ENCODE peak calls at places on chromosomes 13 and 19, in four cellular contexts. One of them, this sample, is unnamed. For H3K4me1, the result is how much of the 10 kb centered on the place peaks cover.

GRCh38 chr19:17915940-17916593 is 16.7 kb upstream of the CCDC124 start:
- DNase-seq in tibial nerve: no peak
- DNase-seq in ovary: no peak
- DNase-seq in A549: peak
- DNase-seq in this sample: no peak

GRCh38 chr19:57747472-57747807 is 825 bp downstream of the ZNF776 start:
- DNase-seq in ovary: no peak
- DNase-seq in A549: no peak
- DNase-seq in tibial nerve: no peak
- DNase-seq in this sample: no peak

GRCh38 chr19:6039541-6040225 is 61.7 kb upstream of the RANBP3 start:
- DNase-seq in ovary: no peak
- DNase-seq in tibial nerve: no peak
- DNase-seq in A549: no peak
- DNase-seq in this sample: no peak

GRCh38 chr19:58001895-58002369 is 688 bp downstream of the ZNF606 start:
- DNase-seq in A549: no peak
- DNase-seq in tibial nerve: no peak
- DNase-seq in ovary: no peak
- DNase-seq in this sample: no peak

GRCh38 chr13:100131863-100132574 is 43.1 kb downstream of the PCCA start:
- DNase-seq in A549: peak
- DNase-seq in tibial nerve: no peak
- DNase-seq in ovary: no peak
- DNase-seq in this sample: no peak

GRCh38 chr19:55156202-55157063 is 1.1 kb downstream of the TNNI3 start:
- DNase-seq in A549: peak
- DNase-seq in tibial nerve: no peak
- DNase-seq in ovary: no peak
- DNase-seq in this sample: no peak

GRCh38 chr19:15075801-15076200 is 6.2 kb upstream of the OR1I1 start:
- DNase-seq in ovary: no peak
- DNase-seq in A549: no peak
- DNase-seq in tibial nerve: no peak
- DNase-seq in this sample: no peak

GRCh38 chr19:17541184-17541759 is 14.2 kb upstream of the COLGALT1 start:
- DNase-seq in tibial nerve: no peak
- DNase-seq in A549: no peak
- DNase-seq in ovary: no peak
- DNase-seq in this sample: no peak

GRCh38 chr13:114101831-114102520 is 30.4 kb downstream of the RASA3 start:
- DNase-seq in tibial nerve: no peak
- DNase-seq in A549: no peak
- DNase-seq in ovary: peak
- DNase-seq in this sample: peak

GRCh38 chr19:18450934-18451836 is 13.3 kb upstream of the ISYNA1 start:
- DNase-seq in A549: no peak
- DNase-seq in tibial nerve: peak
- DNase-seq in ovary: peak
- DNase-seq in this sample: peak

GRCh38 chr13:26362261-26362660 is 108.3 kb downstream of the CDK8 start:
- DNase-seq in ovary: no peak
- DNase-seq in A549: no peak
- DNase-seq in tibial nerve: no peak
- DNase-seq in this sample: no peak

GRCh38 chr13:60431108-60431700 is 34.2 kb downstream of the TDRD3 start:
- DNase-seq in tibial nerve: peak
- DNase-seq in ovary: no peak
- DNase-seq in A549: peak
- DNase-seq in this sample: no peak

GRCh38 chr13:65133094-65133493 is 2097.0 kb downstream of the PCDH9 start:
- DNase-seq in A549: no peak
- DNase-seq in tibial nerve: no peak
- DNase-seq in ovary: no peak
- DNase-seq in this sample: no peak

GRCh38 chr19:56217039-56217949 is 15.2 kb downstream of the ZSCAN5C start:
- DNase-seq in tibial nerve: no peak
- DNase-seq in ovary: no peak
- DNase-seq in A549: no peak
- DNase-seq in this sample: no peak

GRCh38 chr13:99231726-99232125 is 26.5 kb downstream of the GPR18 start:
- DNase-seq in ovary: no peak
- DNase-seq in A549: no peak
- DNase-seq in tibial nerve: no peak
- DNase-seq in this sample: no peak

GRCh38 chr19:56966225-56966696 is 125.7 kb upstream of the PEG3 start:
- DNase-seq in tibial nerve: no peak
- DNase-seq in A549: no peak
- DNase-seq in ovary: peak
- DNase-seq in this sample: no peak

GRCh38 chr19:12783226-12783848 is 7.9 kb upstream of the JUNB start:
- DNase-seq in tibial nerve: no peak
- DNase-seq in A549: no peak
- DNase-seq in ovary: no peak
- DNase-seq in this sample: no peak

GRCh38 chr19:21947775-21948174 is 63.0 kb downstream of the ZNF208 start:
- DNase-seq in ovary: no peak
- DNase-seq in tibial nerve: no peak
- DNase-seq in A549: no peak
- DNase-seq in this sample: no peak

GRCh38 chr19:49642488-49643035 is 553 bp downstream of the SCAF1 start:
- DNase-seq in A549: no peak
- DNase-seq in tibial nerve: no peak
- DNase-seq in ovary: no peak
- DNase-seq in this sample: no peak

GRCh38 chr19:49639401-49640112 is 386 bp downstream of the RRAS start:
- DNase-seq in tibial nerve: peak
- DNase-seq in A549: no peak
- DNase-seq in ovary: peak
- DNase-seq in this sample: peak

GRCh38 chr19:49640113-49640898 is at the start of gene RRAS:
- DNase-seq in ovary: peak
- DNase-seq in A549: peak
- DNase-seq in tibial nerve: peak
- DNase-seq in this sample: peak

GRCh38 chr19:49643466-49643865 is 1.5 kb downstream of the SCAF1 start:
- DNase-seq in tibial nerve: no peak
- DNase-seq in ovary: no peak
- DNase-seq in A549: no peak
- DNase-seq in this sample: no peak

GRCh38 chr19:49641688-49642487 is at the start of gene SCAF1:
- DNase-seq in ovary: peak
- DNase-seq in A549: peak
- DNase-seq in tibial nerve: peak
- DNase-seq in this sample: peak
- TF ChIP-seq EP300 in ovary: peak
- TF ChIP-seq EP300 in A549: no peak
- TF ChIP-seq EP300 in tibial nerve: peak
- TF ChIP-seq EP300 in this sample: no peak

GRCh38 chr13:40583738-40584137 is 82.7 kb downstream of the FOXO1 start:
- DNase-seq in tibial nerve: no peak
- DNase-seq in A549: no peak
- DNase-seq in ovary: no peak
- DNase-seq in this sample: no peak

GRCh38 chr13:40588101-40588500 is 78.3 kb downstream of the FOXO1 start:
- DNase-seq in A549: no peak
- DNase-seq in ovary: no peak
- DNase-seq in tibial nerve: no peak
- DNase-seq in this sample: no peak

GRCh38 chr13:40582531-40582930 is 83.9 kb downstream of the FOXO1 start:
- DNase-seq in ovary: no peak
- DNase-seq in tibial nerve: no peak
- DNase-seq in A549: no peak
- DNase-seq in this sample: no peak

GRCh38 chr13:40586886-40587285 is 79.6 kb downstream of the FOXO1 start:
- DNase-seq in A549: no peak
- DNase-seq in tibial nerve: no peak
- DNase-seq in ovary: no peak
- DNase-seq in this sample: no peak

DNA sequence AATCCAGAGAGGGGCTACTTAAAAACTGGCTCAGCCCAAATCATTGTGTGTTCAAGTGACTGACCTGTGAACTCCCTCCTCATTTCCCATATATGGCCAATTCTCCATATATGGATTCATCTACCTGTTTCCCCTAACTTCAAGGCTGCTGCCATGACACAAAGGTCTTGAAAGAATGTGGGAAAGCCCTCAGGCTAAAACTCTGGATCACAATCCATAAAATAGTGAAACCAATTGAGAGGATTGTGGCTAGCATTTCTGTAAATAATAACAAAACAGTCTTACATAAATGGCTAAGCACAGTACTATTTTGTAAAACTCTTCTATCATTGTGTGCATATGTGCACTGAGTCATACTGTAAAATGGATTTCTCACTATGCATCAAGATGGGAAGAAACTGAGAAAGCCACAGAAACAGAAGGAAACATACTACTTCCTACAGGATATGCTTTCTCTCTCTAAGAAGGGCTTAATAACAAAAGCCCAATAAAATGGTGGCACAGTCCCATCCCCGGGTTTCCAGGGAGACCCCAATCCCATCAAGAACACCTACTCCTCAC is 80.5 kb downstream of the FOXO1 start:
- DNase-seq in A549: no peak
- DNase-seq in ovary: no peak
- DNase-seq in tibial nerve: no peak
- DNase-seq in this sample: no peak
- H3K4me1 ChIP-seq in A549: under half
- H3K4me1 ChIP-seq in ovary: under half
- H3K4me1 ChIP-seq in tibial nerve: half or more
- H3K4me1 ChIP-seq in this sample: half or more

GRCh38 chr19:7213628-7214328 is 80.4 kb downstream of the INSR start:
- DNase-seq in tibial nerve: no peak
- DNase-seq in A549: no peak
- DNase-seq in ovary: no peak
- DNase-seq in this sample: no peak
- TF ChIP-seq EP300 in tibial nerve: no peak
- TF ChIP-seq EP300 in A549: no peak
- TF ChIP-seq EP300 in ovary: no peak
- TF ChIP-seq EP300 in this sample: no peak

GRCh38 chr19:46586294-46586693 is 14.8 kb upstream of the CALM3 start:
- DNase-seq in ovary: no peak
- DNase-seq in A549: no peak
- DNase-seq in tibial nerve: no peak
- DNase-seq in this sample: no peak
- H3K4me1 ChIP-seq in ovary: under half
- H3K4me1 ChIP-seq in A549: under half
- H3K4me1 ChIP-seq in tibial nerve: under half
- H3K4me1 ChIP-seq in this sample: under half

GRCh38 chr19:13839193-13839937 is 37.6 kb upstream of the NANOS3 start:
- DNase-seq in A549: no peak
- DNase-seq in ovary: peak
- DNase-seq in tibial nerve: peak
- DNase-seq in this sample: peak
- TF ChIP-seq EP300 in A549: no peak
- TF ChIP-seq EP300 in ovary: no peak
- TF ChIP-seq EP300 in tibial nerve: peak
- TF ChIP-seq EP300 in this sample: no peak

This sample was measured in sigmoid colon.